ENCODE peak calls at places on chromosomes 7 and 10, in four cellular contexts. P, C, N and Z are unnamed samples.

GRCh38 chr10:83045731-83046130 is 1093.6 kb upstream of the GHITM start:
- DNase-seq in P (no peak), N (no peak), C (no peak), Z (no peak)

GRCh38 chr7:113606325-113606724 is 312.5 kb downstream of the PPP1R3A start:
- DNase-seq in N (no peak), C (no peak), P (no peak), Z (no peak)

GRCh38 chr10:50501899-50502556 is 121.7 kb downstream of the SGMS1 start:
- DNase-seq in N (peak), P (no peak), C (no peak), Z (no peak)

GRCh38 chr7:20140278-20141058 is 76.7 kb downstream of the MACC1 start:
- DNase-seq in N (no peak), P (no peak), C (no peak), Z (no peak)

GRCh38 chr7:34075976-34076375 is 170.6 kb downstream of the BMPER start:
- DNase-seq in C (no peak), P (no peak), N (no peak), Z (no peak)

GRCh38 chr7:44259547-44260457 is 59.0 kb downstream of the YKT6 start:
- DNase-seq in C (no peak), N (no peak), P (peak), Z (peak)

GRCh38 chr7:117323585-117323876 is 673 bp upstream of the WNT2 start:
- DNase-seq in C (no peak), P (no peak), N (peak), Z (no peak)

GRCh38 chr7:103307487-103308231 is 10.4 kb downstream of the PMPCB start:
- DNase-seq in C (no peak), P (no peak), N (peak), Z (no peak)